ENCODE peak calls at places on chromosomes 16 and 17, in ten cellular contexts. One of them, this sample, is unnamed.

GRCh38 chr17:44608732-44609435 is 47.4 kb upstream of the MEIOC start:
- DNase-seq in EL: peak; percentile 9
- DNase-seq in stimulated activated CD8-positive, alpha-beta memory T cell treated with anti-CD3 and anti-CD28 coated beads, Interleukin-4, amount 100 ng/mL, for 1 hour: no peak
- DNase-seq in Right ventricle myocardium superior: no peak
- DNase-seq in NCI-H69: peak; percentile 100
- DNase-seq in DMS79 treated with DMSO at 0.1 percent for 48 hours: peak; percentile 12
- DNase-seq in fibroblast of pulmonary artery: no peak
- DNase-seq in Daoy: no peak
- DNase-seq in activated gamma-delta T cell treated with anti-CD3 and anti-CD28 coated beads, Interleukin-2, amount 50 U/mL, for 16 hours: no peak
- DNase-seq in T-cell: no peak
- DNase-seq in this sample: no peak

GRCh38 chr16:19698480-19699465 is 19.3 kb downstream of the KNOP1 start:
- DNase-seq in EL: no peak
- DNase-seq in stimulated activated CD8-positive, alpha-beta memory T cell treated with anti-CD3 and anti-CD28 coated beads, Interleukin-4, amount 100 ng/mL, for 1 hour: no peak
- DNase-seq in Right ventricle myocardium superior: no peak
- DNase-seq in NCI-H69: peak; percentile 44
- DNase-seq in DMS79 treated with DMSO at 0.1 percent for 48 hours: peak; percentile 47
- DNase-seq in fibroblast of pulmonary artery: peak; percentile 41
- DNase-seq in Daoy: peak; percentile 25
- DNase-seq in activated gamma-delta T cell treated with anti-CD3 and anti-CD28 coated beads, Interleukin-2, amount 50 U/mL, for 16 hours: no peak
- DNase-seq in T-cell: no peak
- DNase-seq in this sample: no peak

GRCh38 chr17:50421308-50422031 is 4.5 kb upstream of the ACSF2 start:
- DNase-seq in EL: peak; percentile 24
- DNase-seq in stimulated activated CD8-positive, alpha-beta memory T cell treated with anti-CD3 and anti-CD28 coated beads, Interleukin-4, amount 100 ng/mL, for 1 hour: no peak
- DNase-seq in Right ventricle myocardium superior: no peak
- DNase-seq in NCI-H69: no peak
- DNase-seq in DMS79 treated with DMSO at 0.1 percent for 48 hours: peak; percentile 25
- DNase-seq in fibroblast of pulmonary artery: peak; percentile 32
- DNase-seq in Daoy: no peak
- DNase-seq in activated gamma-delta T cell treated with anti-CD3 and anti-CD28 coated beads, Interleukin-2, amount 50 U/mL, for 16 hours: no peak
- DNase-seq in T-cell: no peak
- DNase-seq in this sample: no peak

GRCh38 chr17:73126716-73127473 is 34.4 kb upstream of the SLC39A11 start:
- DNase-seq in EL: peak; percentile 53
- DNase-seq in stimulated activated CD8-positive, alpha-beta memory T cell treated with anti-CD3 and anti-CD28 coated beads, Interleukin-4, amount 100 ng/mL, for 1 hour: no peak
- DNase-seq in Right ventricle myocardium superior: no peak
- DNase-seq in NCI-H69: no peak
- DNase-seq in DMS79 treated with DMSO at 0.1 percent for 48 hours: no peak
- DNase-seq in fibroblast of pulmonary artery: no peak
- DNase-seq in Daoy: peak; percentile 22
- DNase-seq in activated gamma-delta T cell treated with anti-CD3 and anti-CD28 coated beads, Interleukin-2, amount 50 U/mL, for 16 hours: no peak
- DNase-seq in T-cell: no peak
- DNase-seq in this sample: no peak

GRCh38 chr16:49281843-49282642 is 405 bp upstream of the CBLN1 start:
- DNase-seq in EL: peak; percentile 20
- DNase-seq in stimulated activated CD8-positive, alpha-beta memory T cell treated with anti-CD3 and anti-CD28 coated beads, Interleukin-4, amount 100 ng/mL, for 1 hour: no peak
- DNase-seq in Right ventricle myocardium superior: peak; percentile 88
- DNase-seq in NCI-H69: peak; percentile 95
- DNase-seq in DMS79 treated with DMSO at 0.1 percent for 48 hours: peak; percentile 59
- DNase-seq in fibroblast of pulmonary artery: peak; percentile 55
- DNase-seq in Daoy: peak; percentile 64
- DNase-seq in activated gamma-delta T cell treated with anti-CD3 and anti-CD28 coated beads, Interleukin-2, amount 50 U/mL, for 16 hours: no peak
- DNase-seq in T-cell: no peak
- DNase-seq in this sample: peak; percentile 39

GRCh38 chr16:57167951-57168350 is 17.9 kb downstream of the PSME3IP1 start:
- DNase-seq in EL: peak; percentile 58
- DNase-seq in stimulated activated CD8-positive, alpha-beta memory T cell treated with anti-CD3 and anti-CD28 coated beads, Interleukin-4, amount 100 ng/mL, for 1 hour: no peak
- DNase-seq in Right ventricle myocardium superior: no peak
- DNase-seq in NCI-H69: peak; percentile 51
- DNase-seq in DMS79 treated with DMSO at 0.1 percent for 48 hours: peak; percentile 56
- DNase-seq in fibroblast of pulmonary artery: peak; percentile 90
- DNase-seq in Daoy: peak; percentile 23
- DNase-seq in activated gamma-delta T cell treated with anti-CD3 and anti-CD28 coated beads, Interleukin-2, amount 50 U/mL, for 16 hours: peak; percentile 17
- DNase-seq in T-cell: no peak
- DNase-seq in this sample: peak; percentile 45

GRCh38 chr16:64545769-64546168 is 576.1 kb downstream of the CDH11 start:
- DNase-seq in EL: no peak
- DNase-seq in stimulated activated CD8-positive, alpha-beta memory T cell treated with anti-CD3 and anti-CD28 coated beads, Interleukin-4, amount 100 ng/mL, for 1 hour: no peak
- DNase-seq in Right ventricle myocardium superior: no peak
- DNase-seq in NCI-H69: peak; percentile 5
- DNase-seq in DMS79 treated with DMSO at 0.1 percent for 48 hours: no peak
- DNase-seq in fibroblast of pulmonary artery: no peak
- DNase-seq in Daoy: peak; percentile 12
- DNase-seq in activated gamma-delta T cell treated with anti-CD3 and anti-CD28 coated beads, Interleukin-2, amount 50 U/mL, for 16 hours: no peak
- DNase-seq in T-cell: no peak
- DNase-seq in this sample: no peak

GRCh38 chr16:87131996-87132345 is 185.2 kb downstream of the C16orf95 start:
- DNase-seq in EL: no peak
- DNase-seq in stimulated activated CD8-positive, alpha-beta memory T cell treated with anti-CD3 and anti-CD28 coated beads, Interleukin-4, amount 100 ng/mL, for 1 hour: no peak
- DNase-seq in Right ventricle myocardium superior: no peak
- DNase-seq in NCI-H69: no peak
- DNase-seq in DMS79 treated with DMSO at 0.1 percent for 48 hours: no peak
- DNase-seq in fibroblast of pulmonary artery: no peak
- DNase-seq in Daoy: no peak
- DNase-seq in activated gamma-delta T cell treated with anti-CD3 and anti-CD28 coated beads, Interleukin-2, amount 50 U/mL, for 16 hours: no peak
- DNase-seq in T-cell: no peak
- DNase-seq in this sample: no peak

GRCh38 chr16:75109732-75110243 is 6.8 kb downstream of the LDHD start:
- DNase-seq in EL: no peak
- DNase-seq in stimulated activated CD8-positive, alpha-beta memory T cell treated with anti-CD3 and anti-CD28 coated beads, Interleukin-4, amount 100 ng/mL, for 1 hour: no peak
- DNase-seq in Right ventricle myocardium superior: peak; percentile 84
- DNase-seq in NCI-H69: peak; percentile 1
- DNase-seq in DMS79 treated with DMSO at 0.1 percent for 48 hours: peak; percentile 9
- DNase-seq in fibroblast of pulmonary artery: no peak
- DNase-seq in Daoy: no peak
- DNase-seq in activated gamma-delta T cell treated with anti-CD3 and anti-CD28 coated beads, Interleukin-2, amount 50 U/mL, for 16 hours: no peak
- DNase-seq in T-cell: no peak
- DNase-seq in this sample: peak; percentile 16

GRCh38 chr17:57993471-57994365 is 5.7 kb upstream of the VEZF1 start:
- DNase-seq in EL: no peak
- DNase-seq in stimulated activated CD8-positive, alpha-beta memory T cell treated with anti-CD3 and anti-CD28 coated beads, Interleukin-4, amount 100 ng/mL, for 1 hour: no peak
- DNase-seq in Right ventricle myocardium superior: no peak
- DNase-seq in NCI-H69: peak; percentile 97
- DNase-seq in DMS79 treated with DMSO at 0.1 percent for 48 hours: peak; percentile 59
- DNase-seq in fibroblast of pulmonary artery: no peak
- DNase-seq in Daoy: no peak
- DNase-seq in activated gamma-delta T cell treated with anti-CD3 and anti-CD28 coated beads, Interleukin-2, amount 50 U/mL, for 16 hours: no peak
- DNase-seq in T-cell: no peak
- DNase-seq in this sample: peak; percentile 98

GRCh38 chr16:67207116-67207856 is 8.4 kb downstream of the ELMO3 start:
- DNase-seq in EL: no peak
- DNase-seq in stimulated activated CD8-positive, alpha-beta memory T cell treated with anti-CD3 and anti-CD28 coated beads, Interleukin-4, amount 100 ng/mL, for 1 hour: no peak
- DNase-seq in Right ventricle myocardium superior: no peak
- DNase-seq in NCI-H69: no peak
- DNase-seq in DMS79 treated with DMSO at 0.1 percent for 48 hours: no peak
- DNase-seq in fibroblast of pulmonary artery: no peak
- DNase-seq in Daoy: no peak
- DNase-seq in activated gamma-delta T cell treated with anti-CD3 and anti-CD28 coated beads, Interleukin-2, amount 50 U/mL, for 16 hours: no peak
- DNase-seq in T-cell: no peak
- DNase-seq in this sample: no peak

This sample was measured in NCI-H524 treated with DMSO at 0.1 percent for 48 hours.